ENCODE peak calls at places on chromosomes 13 and 19, in four cellular contexts. V, O, Q and H are unnamed samples.

GRCh38 chr13:102707465-102707864 is 12.6 kb upstream of the METTL21C start:
- DNase-seq in Q (no peak), V (no peak), O (no peak), H (no peak)

GRCh38 chr19:16888629-16889371 is at the start of gene F2RL3:
- DNase-seq in O (no peak), V (peak; percentile 81), Q (no peak), H (no peak)

GRCh38 chr13:74575729-74576125 is 441.5 kb upstream of the KLF12 start:
- DNase-seq in V (peak; percentile 54), Q (peak; percentile 79), O (no peak), H (no peak)

GRCh38 chr19:45884682-45885555 is 1.0 kb downstream of the IRF2BP1 start:
- DNase-seq in O (no peak), Q (peak; percentile 43), V (peak; percentile 62), H (no peak)

GRCh38 chr19:29704562-29705558 is 10.2 kb downstream of the C19orf12 start:
- DNase-seq in Q (no peak), V (no peak), O (peak; percentile 42), H (no peak)

GRCh38 chr13:20594276-20594675 is 27.3 kb downstream of the IFT88 start:
- DNase-seq in Q (no peak), V (no peak), O (no peak), H (no peak)

GRCh38 chr19:35897706-35898451 is 2.5 kb downstream of the NFKBID start:
- DNase-seq in V (no peak), Q (no peak), O (no peak), H (no peak)

GRCh38 chr13:108961542-108962125 is 332.2 kb downstream of the MYO16 start:
- DNase-seq in V (peak; percentile 26), O (peak; percentile 24), Q (no peak), H (peak; percentile 43)

GRCh38 chr19:46988614-46989230 is 30.9 kb upstream of the NPAS1 start:
- DNase-seq in O (no peak), Q (no peak), V (no peak), H (no peak)

GRCh38 chr19:35211545-35212230 is 16.9 kb downstream of the FAM187B start:
- DNase-seq in Q (no peak), V (no peak), O (no peak), H (peak; percentile 13)

GRCh38 chr13:85588359-85588758 is 210.9 kb downstream of the SLITRK6 start:
- DNase-seq in O (no peak), Q (no peak), V (no peak), H (no peak)

GRCh38 chr13:76953921-76954320 is 5.6 kb downstream of the ACOD1 start:
- DNase-seq in Q (no peak), O (no peak), V (no peak), H (no peak)

GRCh38 chr19:29858000-29858596 is 46.3 kb downstream of the CCNE1 start:
- DNase-seq in V (peak; percentile 68), Q (peak; percentile 80), O (no peak), H (no peak)

GRCh38 chr19:46624958-46625661 is at the start of gene PTGIR:
- DNase-seq in Q (no peak), O (no peak), V (peak; percentile 67), H (no peak)

GRCh38 chr19:36060430-36060829 is 5.7 kb downstream of the WDR62 start:
- DNase-seq in O (no peak), Q (peak; percentile 54), V (peak; percentile 68), H (no peak)

GRCh38 chr13:35714588-35714987 is 238.1 kb upstream of the MAB21L1 start:
- DNase-seq in V (no peak), Q (no peak), O (no peak), H (no peak)

GRCh38 chr13:110444226-110444653 is 117.3 kb downstream of the RAB20 start:
- DNase-seq in O (no peak), V (no peak), Q (no peak), H (no peak)

GRCh38 chr19:32691952-32692726 is 518 bp downstream of the NUDT19 start:
- DNase-seq in O (no peak), V (peak; percentile 58), Q (peak; percentile 61), H (no peak)

GRCh38 chr13:103046676-103047075 is 19.5 kb downstream of the SLC10A2 start:
- DNase-seq in V (no peak), O (no peak), Q (no peak), H (no peak)

DNA sequence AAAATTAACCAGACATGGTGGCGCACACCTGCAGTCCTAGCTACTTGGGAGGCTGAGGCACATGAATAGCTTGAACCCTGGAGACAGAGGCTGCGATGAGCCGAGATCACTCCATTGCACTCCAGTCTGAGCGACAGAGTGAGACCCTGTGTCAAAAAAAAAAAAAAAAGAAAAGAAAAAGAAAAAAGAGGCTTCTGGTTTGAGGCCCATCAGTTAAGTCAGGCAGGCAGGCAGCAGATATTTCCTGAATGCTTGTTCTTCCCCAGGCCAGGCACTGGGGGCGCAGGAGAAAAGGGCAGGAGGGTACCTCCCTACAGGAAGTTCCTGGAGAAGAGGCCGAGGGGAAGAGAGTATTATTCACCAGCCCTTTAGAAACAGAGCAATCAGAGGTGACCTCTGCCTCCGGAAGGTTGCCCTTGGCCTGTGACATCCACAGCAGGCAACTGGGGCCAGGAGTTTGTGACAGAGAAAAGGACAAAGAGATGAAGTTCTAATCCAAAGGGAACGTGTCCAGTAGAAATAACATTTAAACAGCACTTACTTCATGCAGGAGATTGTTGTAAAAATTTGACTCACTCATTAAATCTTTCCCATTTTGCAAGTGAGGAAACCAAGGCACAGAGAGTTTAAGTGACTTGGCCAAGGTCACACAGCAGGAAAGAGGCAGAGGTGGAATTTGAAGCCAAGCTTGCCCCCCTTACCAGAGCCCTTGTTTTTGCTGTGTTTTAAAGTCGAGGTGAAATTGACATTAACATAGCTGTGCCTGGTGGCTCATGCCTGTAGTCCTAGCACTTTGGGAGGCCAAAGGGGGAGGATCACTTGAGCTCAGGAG is 4.3 kb upstream of the RLN3 start:
- DNase-seq in O (no peak), V (peak; percentile 76), Q (peak; percentile 77), H (peak; percentile 85)
- TF ChIP-seq NR2C2 in O (no peak), V (peak; percentile 83), Q (no peak), H (peak; percentile 72)

GRCh38 chr13:113916330-113916815 is 52.5 kb upstream of the GAS6 start:
- DNase-seq in O (no peak), V (no peak), Q (no peak), H (no peak)
- TF ChIP-seq NR2C2 in O (no peak), V (no peak), Q (no peak), H (no peak)

GRCh38 chr19:40822161-40822560 is 23.2 kb downstream of the EGLN2 start:
- DNase-seq in Q (no peak), V (no peak), O (no peak), H (no peak)
- TF ChIP-seq NR2C2 in Q (no peak), V (no peak), O (no peak), H (no peak)

DNA sequence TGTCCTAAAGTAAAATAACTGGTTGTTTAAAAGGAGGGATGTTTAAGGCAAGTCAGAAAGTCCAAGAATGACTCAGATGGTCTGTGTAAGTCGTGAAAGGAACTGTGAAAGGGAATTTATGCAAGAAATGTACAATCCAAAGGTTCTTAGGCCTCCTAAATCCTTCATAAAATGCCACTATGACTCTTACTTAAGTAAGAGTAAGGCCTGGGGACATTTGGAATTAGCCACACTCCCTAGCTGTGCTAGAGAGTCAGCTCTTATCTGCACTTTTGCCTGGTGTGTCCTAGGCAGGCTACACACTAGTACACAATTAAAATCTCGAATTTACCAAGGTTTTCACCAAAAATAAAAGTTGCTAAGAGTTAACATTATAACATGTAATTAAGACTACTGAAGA is 686.9 kb downstream of the UQCRFS1 start:
- DNase-seq in Q (no peak), O (no peak), V (no peak), H (no peak)
- TF ChIP-seq NR2C2 in Q (no peak), O (no peak), V (no peak), H (no peak)

DNA sequence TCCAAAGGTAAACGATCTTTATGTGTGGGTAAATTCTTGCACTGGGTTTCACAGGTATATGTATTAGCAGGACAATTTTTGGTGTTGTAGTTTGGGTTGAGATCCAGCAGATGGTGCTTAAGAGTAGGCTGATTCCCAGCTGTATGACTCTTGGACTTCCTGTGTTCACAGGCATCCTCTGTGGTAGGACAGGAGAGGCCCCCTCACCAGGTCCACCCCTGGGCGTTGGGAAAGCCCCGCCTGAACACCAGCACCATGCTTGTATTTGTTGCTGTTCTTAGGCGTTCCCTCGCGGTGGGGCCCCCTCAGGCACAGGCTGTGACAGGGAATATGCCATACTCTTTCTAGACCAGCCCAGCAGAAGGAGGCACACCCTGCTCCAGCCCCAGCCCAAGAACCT is 49.5 kb upstream of the PCDH17 start:
- DNase-seq in Q (peak; percentile 26), V (no peak), O (no peak), H (peak; percentile 4)
- TF ChIP-seq NR2C2 in Q (no peak), V (no peak), O (no peak), H (no peak)

DNA sequence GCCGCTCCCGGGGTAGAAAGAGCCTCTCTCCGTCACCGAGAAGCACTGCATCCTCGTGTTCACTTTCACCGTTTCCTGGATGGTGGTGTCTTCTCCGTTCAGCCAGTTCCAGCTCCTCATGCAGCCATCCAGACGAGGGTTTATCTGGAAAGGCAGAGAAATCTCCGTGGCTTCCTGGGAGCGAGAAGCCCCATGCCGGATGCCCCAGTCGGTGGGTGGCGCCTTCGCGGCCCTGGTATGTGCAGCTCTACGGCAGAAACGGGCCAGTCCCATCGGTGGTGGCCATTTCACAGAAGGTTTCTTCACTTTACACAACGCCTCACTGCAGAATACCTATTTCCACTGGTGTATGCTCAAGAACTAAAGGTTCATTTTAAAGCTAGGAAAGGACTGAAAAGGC is 36.9 kb downstream of the GAS6 start:
- DNase-seq in O (no peak), Q (no peak), V (no peak), H (no peak)
- TF ChIP-seq NR2C2 in O (no peak), Q (no peak), V (no peak), H (no peak)

DNA sequence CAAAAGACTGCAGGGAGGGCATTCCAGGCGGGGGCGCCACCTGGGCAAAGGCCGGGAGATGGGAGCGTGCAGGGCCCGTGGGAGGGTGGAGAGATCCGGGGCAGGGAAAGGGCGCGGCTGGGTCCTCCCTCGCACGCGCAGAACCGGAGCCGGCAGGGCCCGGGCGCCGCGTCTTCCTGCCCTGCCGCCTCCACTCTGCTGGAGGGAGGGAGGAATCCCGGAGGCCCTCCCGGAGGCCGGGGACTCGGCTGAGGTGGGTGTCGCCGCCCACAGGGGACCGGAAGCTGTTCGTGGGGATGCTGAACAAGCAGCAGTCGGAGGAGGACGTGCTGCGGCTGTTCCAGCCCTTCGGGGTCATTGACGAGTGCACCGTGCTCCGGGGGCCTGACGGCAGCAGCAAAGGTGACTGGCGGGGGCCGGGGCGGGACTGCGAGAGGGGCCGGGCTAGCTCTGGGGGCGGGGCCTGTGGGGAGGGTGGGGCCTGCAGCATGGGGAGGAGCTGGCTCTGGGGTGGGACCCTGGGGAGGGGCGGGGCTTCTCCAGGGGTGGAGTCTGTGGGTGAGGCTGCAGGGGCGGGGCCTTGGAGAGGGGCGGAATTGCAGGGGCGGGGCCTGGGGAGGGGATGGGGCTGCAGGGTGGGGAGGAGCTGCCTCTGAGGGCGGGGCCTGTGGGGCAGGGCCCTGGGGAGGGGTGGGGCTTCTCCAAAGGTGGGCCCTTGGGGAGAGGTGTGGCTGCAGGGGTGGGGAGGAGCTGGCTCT is 51.3 kb downstream of the CELF5 start:
- DNase-seq in O (peak; percentile 23), V (peak; percentile 100), Q (peak; percentile 98), H (peak; percentile 77)
- TF ChIP-seq NR2C2 in O (no peak), V (peak; percentile 44), Q (no peak), H (no peak)